ENCODE peak calls at places on chromosomes 3 and 15, in seven cellular contexts. Q is astrocyte of the spinal cord; K is CD4-positive, alpha-beta T cell; G is dorsolateral prefrontal cortex; O is glutamatergic neuron; U is right lobe of liver; L is hepatocyte. V is an unnamed sample.

GRCh38 chr15:88890495-88890894 is 4.8 kb downstream of the HAPLN3 start:
- DNase-seq in Q (peak; percentile 20), K (no peak), G (no peak), O (no peak), U (no peak), L (no peak), V (no peak)

GRCh38 chr3:127455541-127456450 is 134.7 kb downstream of the TPRA1 start:
- DNase-seq in Q (peak; percentile 48), K (no peak), G (peak; percentile 79), O (peak; percentile 94), U (peak; percentile 73), L (peak; percentile 87), V (peak; percentile 96)

GRCh38 chr3:161630791-161631190 is 134.2 kb downstream of the OTOL1 start:
- DNase-seq in Q (peak; percentile 15), K (no peak), G (no peak), O (no peak), U (no peak), L (peak; percentile 42), V (peak; percentile 26)

GRCh38 chr3:111667621-111668239 is 72.6 kb upstream of the ZBED2 start:
- DNase-seq in Q (peak; percentile 22), K (peak; percentile 45), G (no peak), O (no peak), U (no peak), L (no peak), V (peak; percentile 15)

GRCh38 chr3:155019576-155019975 is 60.5 kb upstream of the MME start:
- DNase-seq in Q (no peak), K (no peak), G (no peak), O (no peak), U (no peak), L (peak; percentile 61), V (no peak)

GRCh38 chr3:63814300-63814699 is 4.8 kb upstream of the C3orf49 start:
- DNase-seq in Q (peak; percentile 27), K (no peak), G (no peak), O (no peak), U (no peak), L (peak; percentile 10), V (no peak)

GRCh38 chr3:192916455-192917257 is 1.0 kb downstream of the MB21D2 start:
- DNase-seq in Q (peak; percentile 77), K (peak; percentile 4), G (peak; percentile 78), O (peak; percentile 53), U (peak; percentile 70), L (peak; percentile 80), V (peak; percentile 49)

GRCh38 chr3:197809356-197810020 is 18.4 kb downstream of the LRCH3 start:
- DNase-seq in Q (peak; percentile 61), K (no peak), G (no peak), O (no peak), U (no peak), L (peak; percentile 12), V (no peak)

GRCh38 chr3:185658504-185658912 is 72.4 kb downstream of the SENP2 start:
- DNase-seq in Q (peak; percentile 97), K (no peak), G (peak; percentile 79), O (no peak), U (no peak), L (peak; percentile 72), V (no peak)

GRCh38 chr3:57061556-57061955 is 1.1 kb downstream of the SPATA12 start:
- DNase-seq in Q (no peak), K (no peak), G (no peak), O (no peak), U (no peak), L (no peak), V (no peak)
- TF ChIP-seq CTCF in Q (no peak), K (no peak), G (no peak), O (no peak), U (no peak), L (no peak), V (no peak)

DNA sequence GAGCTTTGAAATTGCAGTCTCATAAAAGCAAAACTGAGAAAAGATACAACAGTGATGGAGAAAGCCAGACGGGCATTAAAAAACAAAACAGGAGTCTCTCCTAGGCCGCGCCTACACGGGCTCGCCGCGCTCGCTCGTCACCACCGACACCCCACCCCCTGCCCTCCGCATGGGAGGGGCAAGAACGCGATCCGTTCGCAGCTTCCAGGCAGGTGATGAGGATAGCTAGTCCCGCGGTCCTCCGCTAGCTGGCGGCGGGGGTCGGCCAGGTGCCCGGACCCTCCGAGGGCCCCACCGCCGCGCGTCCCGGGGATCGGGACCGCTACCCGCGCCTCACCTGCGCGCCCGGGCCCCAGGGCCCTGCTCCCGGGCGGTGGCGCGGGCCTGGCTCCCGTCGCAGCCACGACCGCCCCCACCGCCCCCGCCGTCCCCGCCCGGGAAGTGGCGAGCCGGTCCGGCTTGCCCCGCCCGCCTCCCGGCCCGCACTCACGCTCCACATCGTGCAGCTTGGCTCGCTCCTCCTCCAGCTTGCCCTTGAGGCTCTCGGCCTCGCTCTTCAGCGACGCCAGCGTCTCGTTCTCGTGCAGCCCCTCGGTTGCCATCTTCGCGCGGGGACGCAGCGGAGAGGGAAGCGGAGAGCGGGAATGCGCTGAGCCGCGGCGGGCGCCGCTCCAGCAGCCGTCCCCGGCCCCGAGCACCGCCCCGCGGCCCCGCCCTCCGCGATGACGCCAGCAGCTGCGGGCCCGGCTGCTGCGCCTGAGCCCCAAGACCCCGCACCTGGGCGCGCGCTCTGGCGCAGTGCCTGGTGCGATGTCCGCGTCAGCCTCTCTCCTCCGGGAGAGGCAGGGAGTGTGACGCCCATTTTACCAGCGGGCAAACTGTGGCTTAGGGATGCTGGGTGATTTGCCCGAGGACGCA is 11.7 kb downstream of the GNB5 start:
- DNase-seq in Q (peak; percentile 81), K (peak; percentile 87), G (peak; percentile 88), O (peak; percentile 84), U (peak; percentile 92), L (peak; percentile 90), V (peak; percentile 67)
- TF ChIP-seq CTCF in Q (no peak), K (no peak), G (no peak), O (no peak), U (no peak), L (no peak), V (no peak)

GRCh38 chr15:71572452-71573053 is 237.8 kb upstream of the NR2E3 start:
- DNase-seq in Q (peak; percentile 29), K (no peak), G (no peak), O (no peak), U (no peak), L (no peak), V (peak; percentile 11)
- TF ChIP-seq CTCF in Q (peak; percentile 21), K (no peak), G (no peak), O (no peak), U (no peak), L (no peak), V (no peak)

DNA sequence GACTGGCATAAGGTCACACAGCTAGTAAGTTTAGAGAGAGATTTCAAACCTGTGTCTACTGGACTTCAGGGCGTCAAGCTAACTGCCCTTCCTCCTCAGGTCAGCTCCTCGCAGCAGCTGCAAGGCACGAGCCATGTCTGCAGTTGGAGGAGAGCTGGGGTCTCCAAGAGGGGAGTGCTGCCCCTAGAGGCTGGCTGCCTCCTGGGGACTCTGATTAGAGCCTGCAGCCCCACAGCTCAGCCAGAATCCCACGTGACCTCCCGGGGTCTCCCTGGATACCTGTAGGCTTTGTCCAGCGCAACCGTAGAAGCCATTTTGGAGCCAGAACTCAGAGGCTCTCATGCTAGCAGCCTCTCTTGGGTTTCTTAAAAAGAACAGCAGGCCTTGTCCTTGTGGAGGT is 15.0 kb downstream of the SLC6A1 start:
- DNase-seq in Q (no peak), K (no peak), G (no peak), O (no peak), U (no peak), L (no peak), V (peak; percentile 20)
- TF ChIP-seq CTCF in Q (no peak), K (no peak), G (no peak), O (no peak), U (no peak), L (no peak), V (no peak)

V was measured in endothelial cell.